ENCODE peak calls at places on chromosomes 5 and 9, in nine cellular contexts. One of them, this sample, is unnamed.
A peak's percentile ranks its signal among the peaks of the same experiment; 100 is the strongest.

GRCh38 chr5:38601133-38601842 is 44.8 kb upstream of the LIFR start:
- DNase-seq in T-helper 17 cell: no peak
- DNase-seq in NCI-H1436: no peak
- DNase-seq in stimulated activated CD8-positive, alpha-beta memory T cell treated with anti-CD3 and anti-CD28 coated beads, Interleukin-4, amount 100 ng/mL, for 4 hours: no peak
- DNase-seq in astrocyte of the cerebellum: no peak
- DNase-seq in H7: no peak
- DNase-seq in activated CD4-positive, alpha-beta T cell treated with anti-CD3 and anti-CD28 coated beads, Interleukin-2, amount 50 U/mL, for 48 hours: no peak
- DNase-seq in fibroblast of lung: peak; percentile 35
- DNase-seq in SJCRH30: no peak
- DNase-seq in this sample: no peak

GRCh38 chr5:82335807-82336206 is 57.7 kb upstream of the RPS23 start:
- DNase-seq in H7: no peak
- DNase-seq in stimulated activated CD8-positive, alpha-beta memory T cell treated with anti-CD3 and anti-CD28 coated beads, Interleukin-4, amount 100 ng/mL, for 4 hours: no peak
- DNase-seq in astrocyte of the cerebellum: no peak
- DNase-seq in activated CD4-positive, alpha-beta T cell treated with anti-CD3 and anti-CD28 coated beads, Interleukin-2, amount 50 U/mL, for 48 hours: no peak
- DNase-seq in T-helper 17 cell: no peak
- DNase-seq in SJCRH30: no peak
- DNase-seq in fibroblast of lung: no peak
- DNase-seq in NCI-H1436: no peak
- DNase-seq in this sample: no peak

GRCh38 chr9:83955985-83956287 is 24.1 kb downstream of the HNRNPK start:
- DNase-seq in astrocyte of the cerebellum: no peak
- DNase-seq in activated CD4-positive, alpha-beta T cell treated with anti-CD3 and anti-CD28 coated beads, Interleukin-2, amount 50 U/mL, for 48 hours: peak; percentile 45
- DNase-seq in H7: no peak
- DNase-seq in T-helper 17 cell: no peak
- DNase-seq in NCI-H1436: no peak
- DNase-seq in SJCRH30: peak; percentile 15
- DNase-seq in fibroblast of lung: no peak
- DNase-seq in stimulated activated CD8-positive, alpha-beta memory T cell treated with anti-CD3 and anti-CD28 coated beads, Interleukin-4, amount 100 ng/mL, for 4 hours: no peak
- DNase-seq in this sample: no peak

GRCh38 chr5:40603378-40603777 is 76.3 kb upstream of the PTGER4 start:
- DNase-seq in fibroblast of lung: no peak
- DNase-seq in H7: no peak
- DNase-seq in activated CD4-positive, alpha-beta T cell treated with anti-CD3 and anti-CD28 coated beads, Interleukin-2, amount 50 U/mL, for 48 hours: no peak
- DNase-seq in NCI-H1436: no peak
- DNase-seq in stimulated activated CD8-positive, alpha-beta memory T cell treated with anti-CD3 and anti-CD28 coated beads, Interleukin-4, amount 100 ng/mL, for 4 hours: no peak
- DNase-seq in SJCRH30: peak; percentile 87
- DNase-seq in astrocyte of the cerebellum: peak; percentile 85
- DNase-seq in T-helper 17 cell: no peak
- DNase-seq in this sample: no peak

GRCh38 chr9:80922544-80922943 is 766.8 kb downstream of the TLE1 start:
- DNase-seq in fibroblast of lung: no peak
- DNase-seq in activated CD4-positive, alpha-beta T cell treated with anti-CD3 and anti-CD28 coated beads, Interleukin-2, amount 50 U/mL, for 48 hours: no peak
- DNase-seq in astrocyte of the cerebellum: no peak
- DNase-seq in stimulated activated CD8-positive, alpha-beta memory T cell treated with anti-CD3 and anti-CD28 coated beads, Interleukin-4, amount 100 ng/mL, for 4 hours: no peak
- DNase-seq in T-helper 17 cell: no peak
- DNase-seq in SJCRH30: no peak
- DNase-seq in H7: no peak
- DNase-seq in NCI-H1436: no peak
- DNase-seq in this sample: no peak

GRCh38 chr9:121640076-121640475 is 11.4 kb upstream of the DAB2IP start:
- DNase-seq in NCI-H1436: peak; percentile 35
- DNase-seq in astrocyte of the cerebellum: no peak
- DNase-seq in T-helper 17 cell: no peak
- DNase-seq in fibroblast of lung: no peak
- DNase-seq in stimulated activated CD8-positive, alpha-beta memory T cell treated with anti-CD3 and anti-CD28 coated beads, Interleukin-4, amount 100 ng/mL, for 4 hours: no peak
- DNase-seq in activated CD4-positive, alpha-beta T cell treated with anti-CD3 and anti-CD28 coated beads, Interleukin-2, amount 50 U/mL, for 48 hours: peak; percentile 52
- DNase-seq in H7: peak; percentile 88
- DNase-seq in SJCRH30: peak; percentile 86
- DNase-seq in this sample: no peak

GRCh38 chr9:133425049-133425632 is 3.0 kb downstream of the ADAMTS13 start:
- DNase-seq in fibroblast of lung: no peak
- DNase-seq in NCI-H1436: no peak
- DNase-seq in stimulated activated CD8-positive, alpha-beta memory T cell treated with anti-CD3 and anti-CD28 coated beads, Interleukin-4, amount 100 ng/mL, for 4 hours: no peak
- DNase-seq in activated CD4-positive, alpha-beta T cell treated with anti-CD3 and anti-CD28 coated beads, Interleukin-2, amount 50 U/mL, for 48 hours: no peak
- DNase-seq in T-helper 17 cell: no peak
- DNase-seq in SJCRH30: no peak
- DNase-seq in astrocyte of the cerebellum: no peak
- DNase-seq in H7: no peak
- DNase-seq in this sample: no peak

GRCh38 chr5:112159435-112159834 is 259.6 kb downstream of the EPB41L4A start:
- DNase-seq in astrocyte of the cerebellum: no peak
- DNase-seq in NCI-H1436: no peak
- DNase-seq in T-helper 17 cell: no peak
- DNase-seq in fibroblast of lung: peak; percentile 90
- DNase-seq in stimulated activated CD8-positive, alpha-beta memory T cell treated with anti-CD3 and anti-CD28 coated beads, Interleukin-4, amount 100 ng/mL, for 4 hours: no peak
- DNase-seq in H7: no peak
- DNase-seq in activated CD4-positive, alpha-beta T cell treated with anti-CD3 and anti-CD28 coated beads, Interleukin-2, amount 50 U/mL, for 48 hours: no peak
- DNase-seq in SJCRH30: no peak
- DNase-seq in this sample: no peak

GRCh38 chr9:108780949-108781734 is 74.6 kb downstream of the ACTL7B start:
- DNase-seq in activated CD4-positive, alpha-beta T cell treated with anti-CD3 and anti-CD28 coated beads, Interleukin-2, amount 50 U/mL, for 48 hours: no peak
- DNase-seq in astrocyte of the cerebellum: no peak
- DNase-seq in T-helper 17 cell: no peak
- DNase-seq in fibroblast of lung: no peak
- DNase-seq in SJCRH30: no peak
- DNase-seq in stimulated activated CD8-positive, alpha-beta memory T cell treated with anti-CD3 and anti-CD28 coated beads, Interleukin-4, amount 100 ng/mL, for 4 hours: no peak
- DNase-seq in NCI-H1436: no peak
- DNase-seq in H7: peak; percentile 36
- DNase-seq in this sample: no peak

GRCh38 chr5:150309101-150309897 is 6.6 kb upstream of the ARSI start:
- DNase-seq in NCI-H1436: no peak
- DNase-seq in T-helper 17 cell: no peak
- DNase-seq in fibroblast of lung: no peak
- DNase-seq in SJCRH30: no peak
- DNase-seq in H7: no peak
- DNase-seq in astrocyte of the cerebellum: no peak
- DNase-seq in stimulated activated CD8-positive, alpha-beta memory T cell treated with anti-CD3 and anti-CD28 coated beads, Interleukin-4, amount 100 ng/mL, for 4 hours: no peak
- DNase-seq in activated CD4-positive, alpha-beta T cell treated with anti-CD3 and anti-CD28 coated beads, Interleukin-2, amount 50 U/mL, for 48 hours: no peak
- DNase-seq in this sample: no peak

GRCh38 chr9:19618816-19619215 is 170.0 kb downstream of the SLC24A2 start:
- DNase-seq in activated CD4-positive, alpha-beta T cell treated with anti-CD3 and anti-CD28 coated beads, Interleukin-2, amount 50 U/mL, for 48 hours: no peak
- DNase-seq in NCI-H1436: no peak
- DNase-seq in SJCRH30: no peak
- DNase-seq in stimulated activated CD8-positive, alpha-beta memory T cell treated with anti-CD3 and anti-CD28 coated beads, Interleukin-4, amount 100 ng/mL, for 4 hours: no peak
- DNase-seq in fibroblast of lung: no peak
- DNase-seq in astrocyte of the cerebellum: no peak
- DNase-seq in T-helper 17 cell: no peak
- DNase-seq in H7: no peak
- DNase-seq in this sample: no peak

GRCh38 chr9:120914410-120914809 is 12.2 kb downstream of the TRAF1 start:
- DNase-seq in astrocyte of the cerebellum: no peak
- DNase-seq in NCI-H1436: no peak
- DNase-seq in T-helper 17 cell: no peak
- DNase-seq in fibroblast of lung: no peak
- DNase-seq in H7: no peak
- DNase-seq in activated CD4-positive, alpha-beta T cell treated with anti-CD3 and anti-CD28 coated beads, Interleukin-2, amount 50 U/mL, for 48 hours: no peak
- DNase-seq in SJCRH30: no peak
- DNase-seq in stimulated activated CD8-positive, alpha-beta memory T cell treated with anti-CD3 and anti-CD28 coated beads, Interleukin-4, amount 100 ng/mL, for 4 hours: no peak
- DNase-seq in this sample: no peak

GRCh38 chr9:1978941-1979340 is 36.2 kb upstream of the SMARCA2 start:
- DNase-seq in astrocyte of the cerebellum: no peak
- DNase-seq in activated CD4-positive, alpha-beta T cell treated with anti-CD3 and anti-CD28 coated beads, Interleukin-2, amount 50 U/mL, for 48 hours: no peak
- DNase-seq in T-helper 17 cell: no peak
- DNase-seq in SJCRH30: no peak
- DNase-seq in NCI-H1436: no peak
- DNase-seq in stimulated activated CD8-positive, alpha-beta memory T cell treated with anti-CD3 and anti-CD28 coated beads, Interleukin-4, amount 100 ng/mL, for 4 hours: no peak
- DNase-seq in fibroblast of lung: peak; percentile 85
- DNase-seq in H7: no peak
- DNase-seq in this sample: no peak

GRCh38 chr5:135211083-135211790 is 177.2 kb upstream of the PITX1 start:
- DNase-seq in H7: no peak
- DNase-seq in NCI-H1436: no peak
- DNase-seq in T-helper 17 cell: no peak
- DNase-seq in stimulated activated CD8-positive, alpha-beta memory T cell treated with anti-CD3 and anti-CD28 coated beads, Interleukin-4, amount 100 ng/mL, for 4 hours: no peak
- DNase-seq in astrocyte of the cerebellum: no peak
- DNase-seq in fibroblast of lung: peak; percentile 40
- DNase-seq in SJCRH30: no peak
- DNase-seq in activated CD4-positive, alpha-beta T cell treated with anti-CD3 and anti-CD28 coated beads, Interleukin-2, amount 50 U/mL, for 48 hours: no peak
- DNase-seq in this sample: no peak

GRCh38 chr5:120241400-120241799 is 222.7 kb upstream of the PRR16 start:
- DNase-seq in SJCRH30: no peak
- DNase-seq in fibroblast of lung: no peak
- DNase-seq in stimulated activated CD8-positive, alpha-beta memory T cell treated with anti-CD3 and anti-CD28 coated beads, Interleukin-4, amount 100 ng/mL, for 4 hours: no peak
- DNase-seq in astrocyte of the cerebellum: no peak
- DNase-seq in T-helper 17 cell: no peak
- DNase-seq in activated CD4-positive, alpha-beta T cell treated with anti-CD3 and anti-CD28 coated beads, Interleukin-2, amount 50 U/mL, for 48 hours: no peak
- DNase-seq in NCI-H1436: no peak
- DNase-seq in H7: no peak
- DNase-seq in this sample: no peak

GRCh38 chr9:70601000-70601929 is 186.8 kb upstream of the KLF9 start:
- DNase-seq in activated CD4-positive, alpha-beta T cell treated with anti-CD3 and anti-CD28 coated beads, Interleukin-2, amount 50 U/mL, for 48 hours: no peak
- DNase-seq in astrocyte of the cerebellum: peak; percentile 93
- DNase-seq in H7: no peak
- DNase-seq in NCI-H1436: no peak
- DNase-seq in SJCRH30: peak; percentile 99
- DNase-seq in stimulated activated CD8-positive, alpha-beta memory T cell treated with anti-CD3 and anti-CD28 coated beads, Interleukin-4, amount 100 ng/mL, for 4 hours: no peak
- DNase-seq in fibroblast of lung: peak; percentile 100
- DNase-seq in T-helper 17 cell: no peak
- DNase-seq in this sample: peak; percentile 89

GRCh38 chr5:132466453-132467291 is 23.9 kb downstream of the IRF1 start:
- DNase-seq in activated CD4-positive, alpha-beta T cell treated with anti-CD3 and anti-CD28 coated beads, Interleukin-2, amount 50 U/mL, for 48 hours: peak; percentile 53
- DNase-seq in astrocyte of the cerebellum: peak; percentile 31
- DNase-seq in SJCRH30: peak; percentile 87
- DNase-seq in fibroblast of lung: peak; percentile 66
- DNase-seq in NCI-H1436: no peak
- DNase-seq in stimulated activated CD8-positive, alpha-beta memory T cell treated with anti-CD3 and anti-CD28 coated beads, Interleukin-4, amount 100 ng/mL, for 4 hours: no peak
- DNase-seq in T-helper 17 cell: no peak
- DNase-seq in H7: no peak
- DNase-seq in this sample: no peak

GRCh38 chr5:60522299-60522915 is 177.6 kb downstream of the DEPDC1B start:
- DNase-seq in NCI-H1436: no peak
- DNase-seq in SJCRH30: no peak
- DNase-seq in astrocyte of the cerebellum: no peak
- DNase-seq in fibroblast of lung: no peak
- DNase-seq in stimulated activated CD8-positive, alpha-beta memory T cell treated with anti-CD3 and anti-CD28 coated beads, Interleukin-4, amount 100 ng/mL, for 4 hours: no peak
- DNase-seq in activated CD4-positive, alpha-beta T cell treated with anti-CD3 and anti-CD28 coated beads, Interleukin-2, amount 50 U/mL, for 48 hours: no peak
- DNase-seq in T-helper 17 cell: no peak
- DNase-seq in H7: no peak
- DNase-seq in this sample: no peak

GRCh38 chr9:69078581-69078980 is 43.0 kb downstream of the FXN start:
- DNase-seq in activated CD4-positive, alpha-beta T cell treated with anti-CD3 and anti-CD28 coated beads, Interleukin-2, amount 50 U/mL, for 48 hours: no peak
- DNase-seq in fibroblast of lung: peak; percentile 28
- DNase-seq in stimulated activated CD8-positive, alpha-beta memory T cell treated with anti-CD3 and anti-CD28 coated beads, Interleukin-4, amount 100 ng/mL, for 4 hours: no peak
- DNase-seq in H7: no peak
- DNase-seq in NCI-H1436: no peak
- DNase-seq in T-helper 17 cell: no peak
- DNase-seq in SJCRH30: no peak
- DNase-seq in astrocyte of the cerebellum: no peak
- DNase-seq in this sample: no peak

GRCh38 chr5:135843571-135844337 is 9.3 kb downstream of the SLC25A48 start:
- DNase-seq in NCI-H1436: no peak
- DNase-seq in H7: no peak
- DNase-seq in T-helper 17 cell: no peak
- DNase-seq in fibroblast of lung: no peak
- DNase-seq in astrocyte of the cerebellum: no peak
- DNase-seq in SJCRH30: no peak
- DNase-seq in activated CD4-positive, alpha-beta T cell treated with anti-CD3 and anti-CD28 coated beads, Interleukin-2, amount 50 U/mL, for 48 hours: no peak
- DNase-seq in stimulated activated CD8-positive, alpha-beta memory T cell treated with anti-CD3 and anti-CD28 coated beads, Interleukin-4, amount 100 ng/mL, for 4 hours: no peak
- DNase-seq in this sample: no peak

This sample was measured in cerebellar nuclear complex.